ENCODE peak calls at places on chromosomes 16 and 17, in nine cellular contexts. One of them, this sample, is unnamed.
A peak's percentile ranks its signal among the peaks of the same experiment; 100 is the strongest.

GRCh38 chr17:3447625-3448024 is 14.0 kb upstream of the OR1E2 start:
- DNase-seq in LHCN-M2: peak; percentile 5
- DNase-seq in posterior cingulate gyrus: no peak
- DNase-seq in amniotic stem cell: no peak
- DNase-seq in SHP77: no peak
- DNase-seq in activated CD8-positive, alpha-beta T cell treated with anti-CD3 and anti-CD28 coated beads, Interleukin-2, amount 10 ng/mL, durations not matched to agents 7 days and 5 days: no peak
- DNase-seq in mesenchymal stem cell: no peak
- DNase-seq in B cell: no peak
- DNase-seq in lower lobe of right lung: no peak
- DNase-seq in this sample: no peak

GRCh38 chr17:61245706-61246135 is 153.9 kb upstream of the TBX2 start:
- DNase-seq in mesenchymal stem cell: no peak
- DNase-seq in LHCN-M2: no peak
- DNase-seq in activated CD8-positive, alpha-beta T cell treated with anti-CD3 and anti-CD28 coated beads, Interleukin-2, amount 10 ng/mL, durations not matched to agents 7 days and 5 days: no peak
- DNase-seq in lower lobe of right lung: no peak
- DNase-seq in posterior cingulate gyrus: no peak
- DNase-seq in SHP77: no peak
- DNase-seq in B cell: no peak
- DNase-seq in amniotic stem cell: no peak
- DNase-seq in this sample: no peak

GRCh38 chr17:37062036-37062435 is 113.3 kb downstream of the AATF start:
- DNase-seq in activated CD8-positive, alpha-beta T cell treated with anti-CD3 and anti-CD28 coated beads, Interleukin-2, amount 10 ng/mL, durations not matched to agents 7 days and 5 days: no peak
- DNase-seq in mesenchymal stem cell: no peak
- DNase-seq in LHCN-M2: no peak
- DNase-seq in posterior cingulate gyrus: no peak
- DNase-seq in B cell: no peak
- DNase-seq in SHP77: no peak
- DNase-seq in lower lobe of right lung: no peak
- DNase-seq in amniotic stem cell: no peak
- DNase-seq in this sample: no peak

GRCh38 chr16:80968386-80969113 is 38.1 kb downstream of the CMC2 start:
- DNase-seq in mesenchymal stem cell: no peak
- DNase-seq in LHCN-M2: peak; percentile 15
- DNase-seq in activated CD8-positive, alpha-beta T cell treated with anti-CD3 and anti-CD28 coated beads, Interleukin-2, amount 10 ng/mL, durations not matched to agents 7 days and 5 days: no peak
- DNase-seq in posterior cingulate gyrus: no peak
- DNase-seq in SHP77: no peak
- DNase-seq in amniotic stem cell: peak; percentile 23
- DNase-seq in lower lobe of right lung: no peak
- DNase-seq in B cell: no peak
- DNase-seq in this sample: no peak

GRCh38 chr17:37476431-37477130 is 13.1 kb upstream of the DUSP14 start:
- DNase-seq in amniotic stem cell: no peak
- DNase-seq in mesenchymal stem cell: peak; percentile 86
- DNase-seq in lower lobe of right lung: no peak
- DNase-seq in B cell: no peak
- DNase-seq in LHCN-M2: peak; percentile 53
- DNase-seq in SHP77: no peak
- DNase-seq in posterior cingulate gyrus: peak; percentile 13
- DNase-seq in activated CD8-positive, alpha-beta T cell treated with anti-CD3 and anti-CD28 coated beads, Interleukin-2, amount 10 ng/mL, durations not matched to agents 7 days and 5 days: no peak
- DNase-seq in this sample: peak; percentile 77

GRCh38 chr17:74618446-74618845 is 5.1 kb downstream of the CD300E start:
- DNase-seq in mesenchymal stem cell: no peak
- DNase-seq in LHCN-M2: no peak
- DNase-seq in lower lobe of right lung: no peak
- DNase-seq in SHP77: no peak
- DNase-seq in amniotic stem cell: no peak
- DNase-seq in activated CD8-positive, alpha-beta T cell treated with anti-CD3 and anti-CD28 coated beads, Interleukin-2, amount 10 ng/mL, durations not matched to agents 7 days and 5 days: no peak
- DNase-seq in posterior cingulate gyrus: no peak
- DNase-seq in B cell: no peak
- DNase-seq in this sample: no peak

GRCh38 chr17:80918731-80919130 is 72.9 kb upstream of the CHMP6 start:
- DNase-seq in posterior cingulate gyrus: no peak
- DNase-seq in B cell: no peak
- DNase-seq in LHCN-M2: no peak
- DNase-seq in amniotic stem cell: no peak
- DNase-seq in SHP77: no peak
- DNase-seq in lower lobe of right lung: no peak
- DNase-seq in activated CD8-positive, alpha-beta T cell treated with anti-CD3 and anti-CD28 coated beads, Interleukin-2, amount 10 ng/mL, durations not matched to agents 7 days and 5 days: no peak
- DNase-seq in mesenchymal stem cell: no peak
- DNase-seq in this sample: peak; percentile 25

GRCh38 chr17:63399856-63400255 is 46.2 kb downstream of the CYB561 start:
- DNase-seq in B cell: no peak
- DNase-seq in mesenchymal stem cell: peak; percentile 79
- DNase-seq in lower lobe of right lung: no peak
- DNase-seq in activated CD8-positive, alpha-beta T cell treated with anti-CD3 and anti-CD28 coated beads, Interleukin-2, amount 10 ng/mL, durations not matched to agents 7 days and 5 days: no peak
- DNase-seq in SHP77: no peak
- DNase-seq in amniotic stem cell: no peak
- DNase-seq in LHCN-M2: peak; percentile 98
- DNase-seq in posterior cingulate gyrus: no peak
- DNase-seq in this sample: no peak

GRCh38 chr17:8835106-8835505 is 32.4 kb downstream of the PIK3R6 start:
- DNase-seq in mesenchymal stem cell: no peak
- DNase-seq in posterior cingulate gyrus: no peak
- DNase-seq in amniotic stem cell: no peak
- DNase-seq in SHP77: no peak
- DNase-seq in B cell: no peak
- DNase-seq in lower lobe of right lung: no peak
- DNase-seq in activated CD8-positive, alpha-beta T cell treated with anti-CD3 and anti-CD28 coated beads, Interleukin-2, amount 10 ng/mL, durations not matched to agents 7 days and 5 days: no peak
- DNase-seq in LHCN-M2: no peak
- DNase-seq in this sample: no peak

GRCh38 chr16:63975669-63976068 is 1146.2 kb downstream of the CDH11 start:
- DNase-seq in mesenchymal stem cell: no peak
- DNase-seq in activated CD8-positive, alpha-beta T cell treated with anti-CD3 and anti-CD28 coated beads, Interleukin-2, amount 10 ng/mL, durations not matched to agents 7 days and 5 days: no peak
- DNase-seq in LHCN-M2: no peak
- DNase-seq in lower lobe of right lung: no peak
- DNase-seq in B cell: no peak
- DNase-seq in posterior cingulate gyrus: no peak
- DNase-seq in SHP77: peak; percentile 4
- DNase-seq in amniotic stem cell: no peak
- DNase-seq in this sample: no peak

GRCh38 chr17:11882716-11883115 is 114.6 kb downstream of the ZNF18 start:
- DNase-seq in activated CD8-positive, alpha-beta T cell treated with anti-CD3 and anti-CD28 coated beads, Interleukin-2, amount 10 ng/mL, durations not matched to agents 7 days and 5 days: no peak
- DNase-seq in mesenchymal stem cell: no peak
- DNase-seq in B cell: no peak
- DNase-seq in SHP77: no peak
- DNase-seq in lower lobe of right lung: no peak
- DNase-seq in posterior cingulate gyrus: no peak
- DNase-seq in amniotic stem cell: no peak
- DNase-seq in LHCN-M2: no peak
- DNase-seq in this sample: no peak

GRCh38 chr17:12830692-12831363 is 41.5 kb downstream of the ARHGAP44 start:
- DNase-seq in amniotic stem cell: no peak
- DNase-seq in SHP77: no peak
- DNase-seq in mesenchymal stem cell: no peak
- DNase-seq in activated CD8-positive, alpha-beta T cell treated with anti-CD3 and anti-CD28 coated beads, Interleukin-2, amount 10 ng/mL, durations not matched to agents 7 days and 5 days: no peak
- DNase-seq in posterior cingulate gyrus: no peak
- DNase-seq in lower lobe of right lung: no peak
- DNase-seq in B cell: no peak
- DNase-seq in LHCN-M2: no peak
- DNase-seq in this sample: no peak

GRCh38 chr16:30491229-30491628 is 18.7 kb downstream of the ITGAL start:
- DNase-seq in activated CD8-positive, alpha-beta T cell treated with anti-CD3 and anti-CD28 coated beads, Interleukin-2, amount 10 ng/mL, durations not matched to agents 7 days and 5 days: no peak
- DNase-seq in lower lobe of right lung: no peak
- DNase-seq in B cell: no peak
- DNase-seq in LHCN-M2: no peak
- DNase-seq in SHP77: no peak
- DNase-seq in mesenchymal stem cell: peak; percentile 5
- DNase-seq in posterior cingulate gyrus: no peak
- DNase-seq in amniotic stem cell: no peak
- DNase-seq in this sample: no peak

GRCh38 chr16:83907111-83907510 is 8.2 kb downstream of the MLYCD start:
- DNase-seq in B cell: no peak
- DNase-seq in LHCN-M2: no peak
- DNase-seq in mesenchymal stem cell: no peak
- DNase-seq in posterior cingulate gyrus: no peak
- DNase-seq in amniotic stem cell: no peak
- DNase-seq in activated CD8-positive, alpha-beta T cell treated with anti-CD3 and anti-CD28 coated beads, Interleukin-2, amount 10 ng/mL, durations not matched to agents 7 days and 5 days: no peak
- DNase-seq in lower lobe of right lung: no peak
- DNase-seq in SHP77: no peak
- DNase-seq in this sample: no peak

GRCh38 chr16:15726715-15727114 is 76.7 kb downstream of the NDE1 start:
- DNase-seq in amniotic stem cell: no peak
- DNase-seq in lower lobe of right lung: no peak
- DNase-seq in B cell: no peak
- DNase-seq in SHP77: no peak
- DNase-seq in mesenchymal stem cell: no peak
- DNase-seq in posterior cingulate gyrus: no peak
- DNase-seq in activated CD8-positive, alpha-beta T cell treated with anti-CD3 and anti-CD28 coated beads, Interleukin-2, amount 10 ng/mL, durations not matched to agents 7 days and 5 days: no peak
- DNase-seq in LHCN-M2: no peak
- DNase-seq in this sample: no peak

GRCh38 chr17:50533720-50534148 is 1.2 kb downstream of the EPN3 start:
- DNase-seq in posterior cingulate gyrus: peak; percentile 69
- DNase-seq in LHCN-M2: no peak
- DNase-seq in mesenchymal stem cell: no peak
- DNase-seq in amniotic stem cell: no peak
- DNase-seq in lower lobe of right lung: peak; percentile 58
- DNase-seq in B cell: no peak
- DNase-seq in SHP77: peak; percentile 21
- DNase-seq in activated CD8-positive, alpha-beta T cell treated with anti-CD3 and anti-CD28 coated beads, Interleukin-2, amount 10 ng/mL, durations not matched to agents 7 days and 5 days: no peak
- DNase-seq in this sample: no peak

GRCh38 chr16:10678655-10679054 is 16.1 kb downstream of the TEKT5 start:
- DNase-seq in lower lobe of right lung: no peak
- DNase-seq in activated CD8-positive, alpha-beta T cell treated with anti-CD3 and anti-CD28 coated beads, Interleukin-2, amount 10 ng/mL, durations not matched to agents 7 days and 5 days: no peak
- DNase-seq in SHP77: no peak
- DNase-seq in B cell: no peak
- DNase-seq in amniotic stem cell: no peak
- DNase-seq in LHCN-M2: peak; percentile 19
- DNase-seq in mesenchymal stem cell: no peak
- DNase-seq in posterior cingulate gyrus: no peak
- DNase-seq in this sample: no peak